ENCODE peak calls at places on chromosomes 11 and 22, in six cellular contexts. W, O, B, I, M and X are unnamed samples.

GRCh38 chr22:33787645-33788456 is 132.4 kb downstream of the LARGE1 start:
- DNase-seq in W (no peak), O (no peak), B (no peak), I (no peak), M (no peak), X (no peak)

GRCh38 chr11:59680287-59681154 is 11.7 kb upstream of the PATL1 start:
- DNase-seq in W (peak), O (peak), B (no peak), I (peak), M (peak), X (peak)

GRCh38 chr11:107102692-107103463 is 84.6 kb upstream of the GUCY1A2 start:
- DNase-seq in W (no peak), O (no peak), B (no peak), I (no peak), M (no peak), X (peak)

GRCh38 chr11:12271826-12272366 is 105.5 kb upstream of the PARVA start:
- DNase-seq in W (no peak), O (peak), B (no peak), I (no peak), M (no peak), X (no peak)

GRCh38 chr11:68003846-68004550 is at the start of gene UNC93B1:
- DNase-seq in W (peak), O (peak), B (no peak), I (peak), M (peak), X (no peak)

GRCh38 chr22:37483050-37483449 is 3.1 kb downstream of the MFNG start:
- DNase-seq in W (no peak), O (no peak), B (no peak), I (no peak), M (no peak), X (no peak)

GRCh38 chr22:39220450-39220849 is 24.3 kb downstream of the PDGFB start:
- DNase-seq in W (no peak), O (no peak), B (no peak), I (no peak), M (no peak), X (no peak)

GRCh38 chr11:33633251-33634003 is 67.2 kb downstream of the C11orf91 start:
- DNase-seq in W (no peak), O (no peak), B (no peak), I (peak), M (peak), X (no peak)

GRCh38 chr11:95544095-95544795 is 245.3 kb downstream of the FAM76B start:
- DNase-seq in W (no peak), O (no peak), B (no peak), I (no peak), M (peak), X (no peak)

GRCh38 chr22:46546466-46547178 is 9.2 kb upstream of the CELSR1 start:
- DNase-seq in W (no peak), O (peak), B (no peak), I (no peak), M (peak), X (no peak)

GRCh38 chr22:23216331-23217170 is 36.2 kb downstream of the BCR start:
- DNase-seq in W (peak), O (no peak), B (peak), I (no peak), M (no peak), X (no peak)

GRCh38 chr22:19611590-19611989 is 87.4 kb upstream of the CLDN5 start:
- DNase-seq in W (no peak), O (no peak), B (no peak), I (no peak), M (no peak), X (no peak)

GRCh38 chr11:131955901-131956300 is 585.5 kb downstream of the NTM start:
- DNase-seq in W (no peak), O (no peak), B (no peak), I (no peak), M (no peak), X (no peak)

GRCh38 chr11:133907216-133907615 is 49.6 kb downstream of the IGSF9B start:
- DNase-seq in W (no peak), O (no peak), B (no peak), I (no peak), M (no peak), X (no peak)

GRCh38 chr11:119491753-119492455 is 68.9 kb upstream of the THY1 start:
- DNase-seq in W (no peak), O (no peak), B (no peak), I (peak), M (no peak), X (no peak)

GRCh38 chr11:18285841-18286240 is 19.8 kb downstream of the SAA1 start:
- DNase-seq in W (no peak), O (no peak), B (no peak), I (no peak), M (no peak), X (no peak)

GRCh38 chr11:2779499-2779980 is 79.7 kb upstream of the KCNQ1OT1 start:
- DNase-seq in W (no peak), O (no peak), B (peak), I (no peak), M (no peak), X (no peak)

GRCh38 chr22:47990486-47990885 is 1228.0 kb downstream of the TBC1D22A start:
- DNase-seq in W (no peak), O (no peak), B (no peak), I (no peak), M (no peak), X (no peak)

GRCh38 chr11:61816736-61817455 is at the start of gene FADS1:
- DNase-seq in W (peak), O (peak), B (peak), I (peak), M (peak), X (peak)

GRCh38 chr11:128424867-128425285 is 162.5 kb downstream of the ETS1 start:
- DNase-seq in W (no peak), O (peak), B (no peak), I (no peak), M (peak), X (no peak)

GRCh38 chr11:93504110-93505095 is 38.8 kb downstream of the SMCO4 start:
- DNase-seq in W (no peak), O (no peak), B (no peak), I (no peak), M (no peak), X (no peak)

GRCh38 chr11:45489281-45489906 is 176.0 kb downstream of the CHST1 start:
- DNase-seq in W (no peak), O (no peak), B (no peak), I (peak), M (no peak), X (no peak)

GRCh38 chr11:7600205-7600775 is 73.0 kb downstream of the CYB5R2 start:
- DNase-seq in W (no peak), O (no peak), B (no peak), I (no peak), M (peak), X (no peak)

GRCh38 chr11:2297623-2298030 is 4.1 kb downstream of the C11orf21 start:
- DNase-seq in W (no peak), O (peak), B (no peak), I (no peak), M (no peak), X (no peak)

GRCh38 chr22:32058656-32059280 is 15.7 kb downstream of the SLC5A1 start:
- DNase-seq in W (no peak), O (no peak), B (no peak), I (peak), M (no peak), X (no peak)

GRCh38 chr22:42127606-42128005 is 3.0 kb downstream of the CYP2D6 start:
- DNase-seq in W (no peak), O (no peak), B (no peak), I (no peak), M (no peak), X (no peak)

GRCh38 chr11:44848203-44848962 is 102.3 kb downstream of the TP53I11 start:
- DNase-seq in W (no peak), O (no peak), B (no peak), I (no peak), M (no peak), X (no peak)

GRCh38 chr22:17581056-17581455 is 17.8 kb downstream of the SLC25A18 start:
- DNase-seq in W (no peak), O (no peak), B (peak), I (no peak), M (no peak), X (no peak)

GRCh38 chr22:19275104-19275503 is 16.4 kb downstream of the CLTCL1 start:
- DNase-seq in W (no peak), O (no peak), B (no peak), I (no peak), M (no peak), X (no peak)

GRCh38 chr11:93542753-93543246 is 391 bp downstream of the SMCO4 start:
- DNase-seq in W (no peak), O (no peak), B (no peak), I (peak), M (no peak), X (no peak)

GRCh38 chr11:60747359-60747873 is 9.3 kb upstream of the MS4A15 start:
- DNase-seq in W (no peak), O (no peak), B (no peak), I (no peak), M (no peak), X (no peak)

GRCh38 chr11:35304393-35304790 is 115.0 kb downstream of the SLC1A2 start:
- DNase-seq in W (no peak), O (no peak), B (no peak), I (no peak), M (peak), X (no peak)

GRCh38 chr11:2724653-2725366 is 25.0 kb upstream of the KCNQ1OT1 start:
- DNase-seq in W (no peak), O (peak), B (no peak), I (no peak), M (peak), X (no peak)